ENCODE peak calls at places on chromosomes 3 and 15, in four cellular contexts. One of them, this sample, is unnamed.

GRCh38 chr3:182469086-182469485 is 324.2 kb upstream of the ATP11B start:
- DNase-seq in GM23338: no peak
- DNase-seq in GM23248: no peak
- DNase-seq in PC-9: no peak
- DNase-seq in this sample: no peak

GRCh38 chr3:42443819-42444436 is 33.5 kb upstream of the LYZL4 start:
- DNase-seq in GM23338: peak; percentile 94
- DNase-seq in GM23248: peak; percentile 85
- DNase-seq in PC-9: peak; percentile 83
- DNase-seq in this sample: peak; percentile 93

GRCh38 chr3:5232570-5232969 is 45.1 kb downstream of the EDEM1 start:
- DNase-seq in GM23338: peak; percentile 68
- DNase-seq in GM23248: no peak
- DNase-seq in PC-9: no peak
- DNase-seq in this sample: peak; percentile 29

GRCh38 chr15:27767918-27768640 is 331.0 kb downstream of the OCA2 start:
- DNase-seq in GM23338: peak; percentile 39
- DNase-seq in GM23248: no peak
- DNase-seq in PC-9: no peak
- DNase-seq in this sample: peak; percentile 4

GRCh38 chr3:194259982-194260856 is 90.9 kb downstream of the CPN2 start:
- DNase-seq in GM23338: no peak
- DNase-seq in GM23248: peak; percentile 61
- DNase-seq in PC-9: no peak
- DNase-seq in this sample: no peak

GRCh38 chr15:80285379-80285778 is 33.4 kb upstream of the CTXND1 start:
- DNase-seq in GM23338: no peak
- DNase-seq in GM23248: no peak
- DNase-seq in PC-9: no peak
- DNase-seq in this sample: no peak

GRCh38 chr3:48408823-48409281 is 21.0 kb downstream of the PLXNB1 start:
- DNase-seq in GM23338: no peak
- DNase-seq in GM23248: peak; percentile 18
- DNase-seq in PC-9: no peak
- DNase-seq in this sample: no peak

GRCh38 chr3:194875581-194876402 is 190.1 kb downstream of the FAM43A start:
- DNase-seq in GM23338: no peak
- DNase-seq in GM23248: no peak
- DNase-seq in PC-9: no peak
- DNase-seq in this sample: no peak

GRCh38 chr3:80238606-80239005 is 470.8 kb upstream of the ROBO1 start:
- DNase-seq in GM23338: no peak
- DNase-seq in GM23248: no peak
- DNase-seq in PC-9: no peak
- DNase-seq in this sample: no peak

GRCh38 chr3:158918008-158918407 is 116.2 kb downstream of the MFSD1 start:
- DNase-seq in GM23338: peak; percentile 82
- DNase-seq in GM23248: peak; percentile 93
- DNase-seq in PC-9: peak; percentile 67
- DNase-seq in this sample: peak; percentile 79

GRCh38 chr3:155404486-155404885 is 111.0 kb upstream of the STRIT1 start:
- DNase-seq in GM23338: no peak
- DNase-seq in GM23248: no peak
- DNase-seq in PC-9: no peak
- DNase-seq in this sample: no peak

GRCh38 chr3:122021811-122022401 is at the start of gene ILDR1:
- DNase-seq in GM23338: peak; percentile 74
- DNase-seq in GM23248: no peak
- DNase-seq in PC-9: peak; percentile 85
- DNase-seq in this sample: peak; percentile 48

GRCh38 chr15:67187351-67187854 is 67.1 kb downstream of the AAGAB start:
- DNase-seq in GM23338: no peak
- DNase-seq in GM23248: peak; percentile 59
- DNase-seq in PC-9: no peak
- DNase-seq in this sample: no peak

GRCh38 chr3:105606052-105606451 is 239.3 kb downstream of the ALCAM start:
- DNase-seq in GM23338: no peak
- DNase-seq in GM23248: peak; percentile 72
- DNase-seq in PC-9: no peak
- DNase-seq in this sample: no peak

GRCh38 chr15:62605292-62605691 is 437.3 kb upstream of the TPM1 start:
- DNase-seq in GM23338: no peak
- DNase-seq in GM23248: no peak
- DNase-seq in PC-9: no peak
- DNase-seq in this sample: no peak

GRCh38 chr3:150743508-150743907 is 19.5 kb downstream of the SIAH2 start:
- DNase-seq in GM23338: no peak
- DNase-seq in GM23248: peak; percentile 57
- DNase-seq in PC-9: peak; percentile 34
- DNase-seq in this sample: no peak

GRCh38 chr3:189041482-189042090 is 130.2 kb upstream of the TPRG1 start:
- DNase-seq in GM23338: peak; percentile 91
- DNase-seq in GM23248: peak; percentile 23
- DNase-seq in PC-9: peak; percentile 42
- DNase-seq in this sample: peak; percentile 77

GRCh38 chr15:101256756-101257155 is 4.9 kb upstream of the CHSY1 start:
- DNase-seq in GM23338: peak; percentile 52
- DNase-seq in GM23248: peak; percentile 59
- DNase-seq in PC-9: no peak
- DNase-seq in this sample: no peak

GRCh38 chr3:157752952-157753351 is 249.7 kb upstream of the VEPH1 start:
- DNase-seq in GM23338: no peak
- DNase-seq in GM23248: peak; percentile 9
- DNase-seq in PC-9: no peak
- DNase-seq in this sample: no peak

GRCh38 chr3:197475514-197475913 is 80.3 kb downstream of the BDH1 start:
- DNase-seq in GM23338: no peak
- DNase-seq in GM23248: no peak
- DNase-seq in PC-9: no peak
- DNase-seq in this sample: no peak

GRCh38 chr3:126131881-126132750 is 48.2 kb upstream of the SLC41A3 start:
- DNase-seq in GM23338: no peak
- DNase-seq in GM23248: no peak
- DNase-seq in PC-9: no peak
- DNase-seq in this sample: no peak

GRCh38 chr15:77702211-77702957 is 69.7 kb upstream of the LINGO1 start:
- DNase-seq in GM23338: peak; percentile 93
- DNase-seq in GM23248: peak; percentile 46
- DNase-seq in PC-9: peak; percentile 35
- DNase-seq in this sample: peak; percentile 91

GRCh38 chr3:153130312-153130977 is 31.6 kb upstream of the RAP2B start:
- DNase-seq in GM23338: no peak
- DNase-seq in GM23248: peak; percentile 79
- DNase-seq in PC-9: no peak
- DNase-seq in this sample: no peak

GRCh38 chr3:143881102-143881501 is 32.8 kb upstream of the SLC9A9 start:
- DNase-seq in GM23338: no peak
- DNase-seq in GM23248: no peak
- DNase-seq in PC-9: no peak
- DNase-seq in this sample: no peak

GRCh38 chr15:90037510-90037860 is 36.4 kb downstream of the ZNF710 start:
- DNase-seq in GM23338: no peak
- DNase-seq in GM23248: peak; percentile 76
- DNase-seq in PC-9: no peak
- DNase-seq in this sample: no peak

GRCh38 chr3:133401374-133402135 is 1.7 kb downstream of the BFSP2 start:
- DNase-seq in GM23338: no peak
- DNase-seq in GM23248: no peak
- DNase-seq in PC-9: no peak
- DNase-seq in this sample: no peak

GRCh38 chr3:194130807-194131589 is 5.0 kb upstream of the HES1 start:
- DNase-seq in GM23338: peak; percentile 70
- DNase-seq in GM23248: peak; percentile 42
- DNase-seq in PC-9: peak; percentile 82
- DNase-seq in this sample: peak; percentile 82

GRCh38 chr3:152268501-152269422 is at the start of gene MBNL1:
- DNase-seq in GM23338: peak; percentile 75
- DNase-seq in GM23248: peak; percentile 87
- DNase-seq in PC-9: peak; percentile 77
- DNase-seq in this sample: peak; percentile 82

GRCh38 chr3:123158899-123159390 is 42.8 kb upstream of the SEC22A start:
- DNase-seq in GM23338: no peak
- DNase-seq in GM23248: no peak
- DNase-seq in PC-9: no peak
- DNase-seq in this sample: no peak

GRCh38 chr3:30826381-30827061 is 67.9 kb downstream of the GADL1 start:
- DNase-seq in GM23338: no peak
- DNase-seq in GM23248: peak; percentile 54
- DNase-seq in PC-9: no peak
- DNase-seq in this sample: no peak

GRCh38 chr3:58999779-59000170 is 50.0 kb downstream of the CFAP20DC start:
- DNase-seq in GM23338: no peak
- DNase-seq in GM23248: peak; percentile 39
- DNase-seq in PC-9: no peak
- DNase-seq in this sample: no peak

GRCh38 chr3:73206006-73206405 is 144.5 kb downstream of the EBLN2 start:
- DNase-seq in GM23338: no peak
- DNase-seq in GM23248: no peak
- DNase-seq in PC-9: no peak
- DNase-seq in this sample: no peak

GRCh38 chr3:62319570-62320243 is 53.6 kb downstream of the FEZF2 start:
- DNase-seq in GM23338: no peak
- DNase-seq in GM23248: no peak
- DNase-seq in PC-9: no peak
- DNase-seq in this sample: no peak
- H3K4me3 ChIP-seq in GM23338: peak overlapping the region; percentile 79
- H3K4me3 ChIP-seq in GM23248: peak overlapping the region; percentile 81
- H3K4me3 ChIP-seq in PC-9: peak overlapping the region; percentile 90
- H3K4me3 ChIP-seq in this sample: peak overlapping the region; percentile 65

DNA sequence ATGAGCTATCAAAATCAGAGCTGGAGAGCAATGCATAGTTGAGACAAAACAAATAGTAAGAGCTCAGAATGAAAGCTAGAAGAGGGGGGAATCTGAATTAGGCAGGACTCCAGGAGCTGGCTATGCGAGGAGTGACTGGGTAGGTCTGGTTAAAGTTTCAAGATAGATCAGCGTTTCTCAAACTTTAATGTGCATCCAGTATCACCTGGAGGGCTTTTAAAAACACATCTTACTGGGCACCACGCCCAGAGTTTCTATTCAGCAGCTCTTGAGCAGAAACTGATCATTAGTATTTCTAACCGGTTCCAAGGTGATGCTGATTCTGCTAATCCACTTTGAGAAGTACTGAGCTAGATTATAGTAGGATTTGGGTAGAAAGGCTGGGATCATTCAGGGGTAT is 96.2 kb upstream of the ACP3 start:
- DNase-seq in GM23338: no peak
- DNase-seq in GM23248: no peak
- DNase-seq in PC-9: no peak
- DNase-seq in this sample: no peak
- H3F3A ChIP-seq in GM23338: no peaks in the 10 kb centered on the region
- H3F3A ChIP-seq in GM23248: no peaks in the 10 kb centered on the region
- H3F3A ChIP-seq in PC-9: peaks cover 1% of the 10 kb centered on the region
- H3F3A ChIP-seq in this sample: peaks cover 7% of the 10 kb centered on the region

GRCh38 chr3:13403213-13403817 is 16.8 kb downstream of the NUP210 start:
- DNase-seq in GM23338: peak; percentile 27
- DNase-seq in GM23248: no peak
- DNase-seq in PC-9: no peak
- DNase-seq in this sample: peak; percentile 17

GRCh38 chr3:13401149-13401548 is 19.0 kb downstream of the NUP210 start:
- DNase-seq in GM23338: no peak
- DNase-seq in GM23248: no peak
- DNase-seq in PC-9: no peak
- DNase-seq in this sample: no peak

GRCh38 chr3:13397316-13397715 is 22.8 kb downstream of the NUP210 start:
- DNase-seq in GM23338: no peak
- DNase-seq in GM23248: no peak
- DNase-seq in PC-9: no peak
- DNase-seq in this sample: no peak

GRCh38 chr3:13399603-13400002 is 20.5 kb downstream of the NUP210 start:
- DNase-seq in GM23338: no peak
- DNase-seq in GM23248: no peak
- DNase-seq in PC-9: no peak
- DNase-seq in this sample: no peak

DNA sequence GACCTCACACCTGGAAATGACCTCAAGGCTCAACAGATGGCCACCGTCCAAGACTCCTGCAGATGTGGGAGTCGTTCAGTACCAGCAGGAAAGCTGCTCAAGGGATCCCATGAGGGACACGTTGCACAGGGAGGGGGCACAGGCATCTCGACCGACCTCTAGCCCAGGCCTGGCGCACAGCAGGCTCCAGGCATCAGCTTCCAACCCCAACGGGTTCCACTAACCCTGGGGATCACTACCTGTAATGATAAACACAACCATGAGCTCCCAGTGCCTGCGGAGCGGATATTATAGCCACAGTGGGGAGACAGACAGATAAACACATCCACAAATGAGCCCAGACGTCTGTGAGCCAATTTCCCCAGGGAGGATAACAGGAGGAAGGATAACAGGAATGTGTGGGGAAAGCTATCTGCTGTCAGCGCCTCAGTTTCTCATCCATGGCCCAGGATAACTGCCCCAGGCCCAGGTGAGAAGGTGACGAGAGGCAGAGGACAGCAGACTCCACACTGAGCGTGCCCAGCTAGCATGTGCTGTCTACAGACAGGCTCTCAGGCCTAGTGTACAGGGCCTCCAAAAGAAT is 19.9 kb downstream of the NUP210 start:
- DNase-seq in GM23338: no peak
- DNase-seq in GM23248: no peak
- DNase-seq in PC-9: no peak
- DNase-seq in this sample: no peak
- H4K20me1 ChIP-seq in GM23338: no peaks in the 10 kb centered on the region
- H4K20me1 ChIP-seq in GM23248: no peaks in the 10 kb centered on the region
- H4K20me1 ChIP-seq in PC-9: peaks cover 26% of the 10 kb centered on the region
- H4K20me1 ChIP-seq in this sample: peaks cover 16% of the 10 kb centered on the region

GRCh38 chr3:124396397-124396796 is 333.9 kb upstream of the UMPS start:
- DNase-seq in GM23338: no peak
- DNase-seq in GM23248: no peak
- DNase-seq in PC-9: no peak
- DNase-seq in this sample: no peak
- H3K4me3 ChIP-seq in GM23338: no peak overlapping the region
- H3K4me3 ChIP-seq in GM23248: no peak overlapping the region
- H3K4me3 ChIP-seq in PC-9: no peak overlapping the region
- H3K4me3 ChIP-seq in this sample: no peak overlapping the region

GRCh38 chr3:16466822-16467221 is 46.7 kb downstream of the RFTN1 start:
- DNase-seq in GM23338: no peak
- DNase-seq in GM23248: no peak
- DNase-seq in PC-9: no peak
- DNase-seq in this sample: no peak

GRCh38 chr3:16471897-16472296 is 41.6 kb downstream of the RFTN1 start:
- DNase-seq in GM23338: no peak
- DNase-seq in GM23248: no peak
- DNase-seq in PC-9: no peak
- DNase-seq in this sample: no peak

GRCh38 chr3:16470590-16470989 is 42.9 kb downstream of the RFTN1 start:
- DNase-seq in GM23338: no peak
- DNase-seq in GM23248: no peak
- DNase-seq in PC-9: no peak
- DNase-seq in this sample: no peak

GRCh38 chr3:16467368-16467767 is 46.1 kb downstream of the RFTN1 start:
- DNase-seq in GM23338: peak; percentile 38
- DNase-seq in GM23248: no peak
- DNase-seq in PC-9: no peak
- DNase-seq in this sample: no peak

GRCh38 chr3:16468114-16469098 is 45.1 kb downstream of the RFTN1 start:
- DNase-seq in GM23338: no peak
- DNase-seq in GM23248: no peak
- DNase-seq in PC-9: no peak
- DNase-seq in this sample: no peak
- H3F3A ChIP-seq in GM23338: no peaks in the 10 kb centered on the region
- H3F3A ChIP-seq in GM23248: peaks cover 14% of the 10 kb centered on the region
- H3F3A ChIP-seq in PC-9: no peaks in the 10 kb centered on the region
- H3F3A ChIP-seq in this sample: no peaks in the 10 kb centered on the region